ENCODE peak calls at places on chromosome 21, in five cellular contexts. V, J, U, H and M are unnamed samples.

GRCh38 chr21:17514124-17514481 is 1.3 kb downstream of the CXADR start:
- DNase-seq in J (peak; percentile 30), H (no peak), V (no peak), U (no peak), M (no peak)

GRCh38 chr21:38319781-38320180 is 63.0 kb downstream of the KCNJ15 start:
- DNase-seq in H (no peak), J (no peak), U (no peak), V (no peak), M (no peak)

GRCh38 chr21:33124879-33125278 is 54.9 kb downstream of the OLIG1 start:
- DNase-seq in V (no peak), H (no peak), U (no peak), J (no peak), M (no peak)

GRCh38 chr21:39111928-39112327 is 71.3 kb downstream of the PSMG1 start:
- DNase-seq in U (no peak), J (no peak), V (no peak), H (no peak), M (no peak)

GRCh38 chr21:45825209-45825602 is 156.4 kb upstream of the COL6A1 start:
- DNase-seq in V (no peak), U (no peak), J (no peak), H (no peak), M (no peak)

GRCh38 chr21:35349378-35350080 is 300.4 kb upstream of the RUNX1 start:
- DNase-seq in U (no peak), J (no peak), V (no peak), H (no peak), M (no peak)

GRCh38 chr21:25956993-25957714 is 213.4 kb downstream of the APP start:
- DNase-seq in U (no peak), J (peak; percentile 55), V (no peak), H (no peak), M (no peak)

GRCh38 chr21:45768011-45768740 is 124.7 kb downstream of the PCBP3 start:
- DNase-seq in U (no peak), H (no peak), J (no peak), V (peak; percentile 49), M (no peak)

GRCh38 chr21:46347791-46348381 is 23.9 kb downstream of the PCNT start:
- DNase-seq in H (no peak), J (peak; percentile 89), U (no peak), V (no peak), M (no peak)

GRCh38 chr21:36719614-36720013 is 20.7 kb downstream of the SIM2 start:
- DNase-seq in V (no peak), U (no peak), J (no peak), H (no peak), M (no peak)

GRCh38 chr21:46191686-46192575 is 7.7 kb upstream of the SPATC1L start:
- DNase-seq in J (no peak), H (no peak), V (no peak), U (no peak), M (no peak)

GRCh38 chr21:35084869-35085268 is 35.8 kb upstream of the RUNX1 start:
- DNase-seq in H (no peak), U (no peak), V (no peak), J (peak; percentile 59), M (peak; percentile 61)

GRCh38 chr21:43307677-43308070 is 119.3 kb downstream of the SIK1 start:
- DNase-seq in U (no peak), H (no peak), J (no peak), V (no peak), M (no peak)

GRCh38 chr21:25836396-25836795 is 101.6 kb downstream of the GABPA start:
- DNase-seq in H (no peak), J (peak; percentile 69), U (no peak), V (no peak), M (no peak)

GRCh38 chr21:41764558-41765392 is 2.1 kb downstream of the RIPK4 start:
- DNase-seq in H (no peak), J (peak; percentile 62), V (no peak), U (no peak), M (no peak)

GRCh38 chr21:29233611-29234540 is 64.8 kb upstream of the BACH1 start:
- DNase-seq in H (no peak), J (peak; percentile 69), V (no peak), U (peak; percentile 50), M (no peak)

GRCh38 chr21:43659136-43660000 is at the start of the genes HSF2BP and RRP1B:
- DNase-seq in U (peak; percentile 95), H (peak; percentile 82), J (peak; percentile 77), V (peak; percentile 82), M (no peak)

GRCh38 chr21:46515109-46515508 is 56.4 kb downstream of the DIP2A start:
- DNase-seq in J (no peak), H (peak; percentile 29), U (peak; percentile 42), V (no peak), M (no peak)

GRCh38 chr21:45179568-45180288 is 105.3 kb downstream of the ADARB1 start:
- DNase-seq in U (no peak), H (no peak), V (no peak), J (no peak), M (no peak)

GRCh38 chr21:16551101-16551695 is 821.4 kb downstream of the USP25 start:
- DNase-seq in J (no peak), H (no peak), V (no peak), U (no peak), M (no peak)

GRCh38 chr21:39108291-39109162 is 74.7 kb downstream of the PSMG1 start:
- DNase-seq in V (no peak), J (no peak), U (no peak), H (no peak), M (no peak)

GRCh38 chr21:45142916-45143315 is 68.5 kb downstream of the ADARB1 start:
- DNase-seq in H (no peak), V (no peak), U (no peak), J (no peak), M (no peak)

GRCh38 chr21:42176864-42177263 is 42.1 kb upstream of the ABCG1 start:
- DNase-seq in U (no peak), J (no peak), V (no peak), H (no peak), M (no peak)

GRCh38 chr21:31405638-31406037 is 61.6 kb upstream of the TIAM1 start:
- DNase-seq in U (no peak), V (no peak), J (no peak), H (no peak), M (no peak)

GRCh38 chr21:45596704-45597318 is 46.7 kb upstream of the PCBP3 start:
- DNase-seq in V (peak; percentile 90), H (peak; percentile 77), U (peak; percentile 87), J (peak; percentile 69), M (no peak)

GRCh38 chr21:30249936-30250335 is 32.8 kb downstream of the KRTAP24-1 start:
- DNase-seq in H (no peak), V (no peak), U (no peak), J (no peak), M (no peak)

GRCh38 chr21:26845066-26845749 is at the start of gene ADAMTS1:
- DNase-seq in H (no peak), V (no peak), U (no peak), J (peak; percentile 59), M (no peak)

GRCh38 chr21:39696620-39697019 is 48.4 kb upstream of the IGSF5 start:
- DNase-seq in U (no peak), V (no peak), H (no peak), J (no peak), M (no peak)

GRCh38 chr21:29181799-29182470 is 51.5 kb downstream of the MAP3K7CL start:
- DNase-seq in V (no peak), H (no peak), U (peak; percentile 36), J (peak; percentile 78), M (no peak)

GRCh38 chr21:42137191-42137913 is 66.2 kb downstream of the UMODL1 start:
- DNase-seq in H (no peak), J (no peak), U (no peak), V (no peak), M (no peak)

GRCh38 chr21:44874497-44875331 is 1.2 kb upstream of the PTTG1IP start:
- DNase-seq in H (peak; percentile 61), V (peak; percentile 32), J (peak; percentile 61), U (no peak), M (no peak)

GRCh38 chr21:18772876-18773275 is 369.3 kb upstream of the TMPRSS15 start:
- DNase-seq in U (no peak), V (no peak), H (no peak), J (no peak), M (no peak)

GRCh38 chr21:16418211-16418610 is 688.4 kb downstream of the USP25 start:
- DNase-seq in U (no peak), H (no peak), J (no peak), V (no peak), M (no peak)

GRCh38 chr21:41367598-41368360 is 6.0 kb downstream of the MX2 start:
- DNase-seq in H (no peak), U (peak; percentile 84), V (no peak), J (no peak), M (no peak)